ENCODE peak calls at places on chromosomes 12 and 14, in eight cellular contexts. K is DMS 273 treated with DMSO at 0.1 percent for 48 hours; D is HuH-7; I is activated T-helper 1 cell treated with Interleukin-2 at 50 U/mL for 16 hours; Y is DMS153; C is cardiac fibroblast; S is NCI-H460; N is activated CD4-positive, alpha-beta T cell treated with anti-CD3 and anti-CD28 coated beads, Interleukin-2, amount 10 ng/mL, durations not matched to agents 7 days and 5 days. T is an unnamed sample.

GRCh38 chr12:65609359-65609771 is 214.9 kb upstream of the HMGA2 start:
- DNase-seq in N (no peak), Y (no peak), C (peak; percentile 61), K (no peak), S (no peak), D (no peak), I (no peak), T (peak; percentile 62)

GRCh38 chr12:6927379-6927991 is at the start of gene ATN1:
- DNase-seq in N (peak; percentile 48), D (peak; percentile 75), I (no peak), K (no peak), Y (peak; percentile 19), S (peak; percentile 43), C (peak; percentile 92), T (peak; percentile 47)

GRCh38 chr14:20782280-20782890 is 1.3 kb downstream of the RNASE6 start:
- DNase-seq in D (peak; percentile 24), I (no peak), K (no peak), N (peak; percentile 32), Y (no peak), C (no peak), S (no peak), T (no peak)

GRCh38 chr12:75592086-75592485 is 80.7 kb upstream of the KRR1 start:
- DNase-seq in I (no peak), N (no peak), K (peak; percentile 81), Y (no peak), D (no peak), C (no peak), S (no peak), T (no peak)

GRCh38 chr12:91817512-91817911 is 328.1 kb downstream of the BTG1 start:
- DNase-seq in I (no peak), N (no peak), D (no peak), Y (no peak), S (no peak), C (peak; percentile 20), K (no peak), T (no peak)

GRCh38 chr14:104677506-104678332 is 11.7 kb upstream of the INF2 start:
- DNase-seq in N (peak; percentile 64), K (peak; percentile 48), C (peak; percentile 83), I (peak; percentile 46), D (peak; percentile 83), S (peak; percentile 78), Y (peak; percentile 5), T (peak; percentile 54)

GRCh38 chr14:96894966-96895365 is 97.8 kb downstream of the VRK1 start:
- DNase-seq in N (no peak), C (no peak), D (no peak), Y (no peak), K (no peak), S (no peak), I (no peak), T (no peak)

GRCh38 chr12:128864516-128865186 is 11.4 kb downstream of the GLT1D1 start:
- DNase-seq in S (no peak), D (no peak), C (no peak), N (no peak), I (no peak), K (no peak), Y (no peak), T (no peak)

GRCh38 chr12:22100952-22101748 is 55.1 kb downstream of the CMAS start:
- DNase-seq in K (no peak), C (peak; percentile 78), D (no peak), S (peak; percentile 21), N (peak; percentile 42), Y (peak; percentile 23), I (no peak), T (peak; percentile 15)

GRCh38 chr14:33704486-33704885 is 246.4 kb downstream of the EGLN3 start:
- DNase-seq in I (no peak), K (no peak), N (no peak), Y (peak; percentile 47), S (no peak), C (no peak), D (no peak), T (no peak)

GRCh38 chr12:48781750-48782456 is 7.0 kb downstream of the ADCY6 start:
- DNase-seq in Y (no peak), N (no peak), C (no peak), S (no peak), K (no peak), D (no peak), I (no peak), T (no peak)

GRCh38 chr14:104106471-104106991 is 21.0 kb downstream of the ASPG start:
- DNase-seq in K (no peak), Y (no peak), I (no peak), D (no peak), S (no peak), N (no peak), C (no peak), T (no peak)

GRCh38 chr14:103739466-103739792 is 23.8 kb downstream of the ZFYVE21 start:
- DNase-seq in I (no peak), C (no peak), D (no peak), K (no peak), Y (no peak), N (no peak), S (no peak), T (no peak)

GRCh38 chr14:73168691-73169090 is 32.4 kb downstream of the PSEN1 start:
- DNase-seq in N (no peak), D (no peak), S (no peak), I (no peak), Y (no peak), K (no peak), C (no peak), T (no peak)

GRCh38 chr12:75554556-75554880 is 43.1 kb upstream of the KRR1 start:
- DNase-seq in K (no peak), Y (no peak), N (no peak), C (peak; percentile 35), D (no peak), S (no peak), I (no peak), T (no peak)

GRCh38 chr12:12979731-12980259 is 20.3 kb downstream of the HEBP1 start:
- DNase-seq in S (no peak), C (peak; percentile 97), K (no peak), I (no peak), D (no peak), N (no peak), Y (no peak), T (peak; percentile 84)

GRCh38 chr14:88005050-88005481 is at the start of gene GPR65:
- DNase-seq in D (no peak), S (peak; percentile 74), N (peak; percentile 66), Y (no peak), I (peak; percentile 12), C (peak; percentile 51), K (no peak), T (no peak)

GRCh38 chr14:74577247-74577947 is 34.6 kb downstream of the LTBP2 start:
- DNase-seq in N (no peak), Y (no peak), I (no peak), K (no peak), C (peak; percentile 79), D (no peak), S (no peak), T (no peak)

GRCh38 chr14:30138517-30138916 is 210.9 kb upstream of the PRKD1 start:
- DNase-seq in I (no peak), C (no peak), K (no peak), N (no peak), D (no peak), Y (no peak), S (no peak), T (no peak)

GRCh38 chr12:93186621-93187020 is 191.1 kb upstream of the NUDT4 start:
- DNase-seq in S (no peak), N (no peak), C (no peak), I (no peak), K (no peak), D (no peak), Y (no peak), T (no peak)

GRCh38 chr12:10214877-10215267 is 2.2 kb downstream of the GABARAPL1 start:
- DNase-seq in I (no peak), D (no peak), S (peak; percentile 33), K (no peak), Y (no peak), C (peak; percentile 27), N (no peak), T (no peak)

GRCh38 chr14:68896132-68896531 is 83.0 kb downstream of the ACTN1 start:
- DNase-seq in Y (no peak), I (no peak), C (no peak), S (no peak), D (no peak), N (no peak), K (no peak), T (no peak)

GRCh38 chr12:124412646-124413015 is 117.7 kb downstream of the RFLNA start:
- DNase-seq in N (no peak), D (no peak), S (no peak), I (no peak), Y (no peak), C (no peak), K (no peak), T (no peak)

GRCh38 chr12:131895640-131896079 is 1.2 kb downstream of the ULK1 start:
- DNase-seq in I (no peak), Y (no peak), D (no peak), C (no peak), S (no peak), N (peak; percentile 26), K (no peak), T (no peak)

GRCh38 chr14:70907996-70908917 is 998 bp downstream of the PCNX1 start:
- DNase-seq in N (peak; percentile 47), S (no peak), Y (no peak), I (peak; percentile 41), D (peak; percentile 41), C (peak; percentile 74), K (no peak), T (no peak)

GRCh38 chr12:79997115-79997805 is 62.4 kb upstream of the PPP1R12A start:
- DNase-seq in N (no peak), D (no peak), Y (no peak), K (no peak), S (no peak), I (no peak), C (peak; percentile 12), T (no peak)

GRCh38 chr12:63276537-63277365 is 125.8 kb upstream of the AVPR1A start:
- DNase-seq in K (no peak), S (peak; percentile 53), D (no peak), Y (peak; percentile 54), C (peak; percentile 12), N (peak; percentile 21), I (no peak), T (no peak)

GRCh38 chr12:30694971-30695326 is 720 bp downstream of the IPO8 start:
- DNase-seq in C (peak; percentile 45), I (no peak), N (peak; percentile 11), D (peak; percentile 56), Y (no peak), S (no peak), K (no peak), T (no peak)

GRCh38 chr12:124703852-124704251 is 136.4 kb upstream of the NCOR2 start:
- DNase-seq in N (no peak), Y (no peak), D (no peak), S (no peak), C (no peak), I (no peak), K (no peak), T (no peak)

GRCh38 chr12:15629108-15629507 is 160.1 kb downstream of the EPS8 start:
- DNase-seq in I (no peak), S (peak; percentile 73), D (peak; percentile 55), Y (no peak), N (no peak), C (peak; percentile 99), K (no peak), T (peak; percentile 81)

T was measured in AG04450.